ENCODE peak calls at places on chromosomes 6 and 20, in four cellular contexts. One of them, this sample, is unnamed.

GRCh38 chr6:131124341-131125071 is 10.8 kb upstream of the AKAP7 start:
- DNase-seq in fibroblast of lung: no peak
- DNase-seq in astrocyte: no peak
- DNase-seq in Karpas-422: no peak
- DNase-seq in this sample: no peak

GRCh38 chr6:167720456-167721285 is 106.0 kb upstream of the AFDN start:
- DNase-seq in Karpas-422: no peak
- DNase-seq in fibroblast of lung: no peak
- DNase-seq in astrocyte: no peak
- DNase-seq in this sample: no peak

GRCh38 chr6:153538491-153538890 is 407.4 kb upstream of the RGS17 start:
- DNase-seq in Karpas-422: no peak
- DNase-seq in fibroblast of lung: no peak
- DNase-seq in astrocyte: no peak
- DNase-seq in this sample: no peak

GRCh38 chr20:57429579-57430202 is 38.5 kb downstream of the RBM38 start:
- DNase-seq in astrocyte: peak; percentile 64
- DNase-seq in Karpas-422: no peak
- DNase-seq in fibroblast of lung: peak; percentile 73
- DNase-seq in this sample: peak; percentile 80

GRCh38 chr20:33127422-33128097 is 40.4 kb upstream of the BPIFA2 start:
- DNase-seq in astrocyte: no peak
- DNase-seq in Karpas-422: no peak
- DNase-seq in fibroblast of lung: no peak
- DNase-seq in this sample: no peak

GRCh38 chr6:42159431-42160024 is 13.6 kb upstream of the GUCA1A start:
- DNase-seq in Karpas-422: no peak
- DNase-seq in astrocyte: no peak
- DNase-seq in fibroblast of lung: no peak
- DNase-seq in this sample: no peak

GRCh38 chr20:47202765-47203667 is 153.5 kb downstream of the ZMYND8 start:
- DNase-seq in Karpas-422: peak; percentile 52
- DNase-seq in astrocyte: no peak
- DNase-seq in fibroblast of lung: no peak
- DNase-seq in this sample: no peak

GRCh38 chr20:21258411-21258810 is 44.7 kb upstream of the XRN2 start:
- DNase-seq in astrocyte: no peak
- DNase-seq in Karpas-422: no peak
- DNase-seq in fibroblast of lung: no peak
- DNase-seq in this sample: no peak

GRCh38 chr6:42702200-42702599 is 20.2 kb downstream of the PRPH2 start:
- DNase-seq in astrocyte: peak; percentile 88
- DNase-seq in Karpas-422: no peak
- DNase-seq in fibroblast of lung: peak; percentile 90
- DNase-seq in this sample: peak; percentile 63

GRCh38 chr20:63091901-63092659 is 85.3 kb upstream of the BHLHE23 start:
- DNase-seq in fibroblast of lung: no peak
- DNase-seq in astrocyte: no peak
- DNase-seq in Karpas-422: no peak
- DNase-seq in this sample: no peak

GRCh38 chr6:120526576-120526975 is 807.7 kb downstream of the TBC1D32 start:
- DNase-seq in Karpas-422: no peak
- DNase-seq in fibroblast of lung: no peak
- DNase-seq in astrocyte: no peak
- DNase-seq in this sample: no peak

GRCh38 chr6:168247456-168248147 is 72.0 kb downstream of the DACT2 start:
- DNase-seq in Karpas-422: peak; percentile 1
- DNase-seq in fibroblast of lung: no peak
- DNase-seq in astrocyte: no peak
- DNase-seq in this sample: no peak

GRCh38 chr6:885051-885590 is 192.2 kb upstream of the EXOC2 start:
- DNase-seq in fibroblast of lung: no peak
- DNase-seq in Karpas-422: no peak
- DNase-seq in astrocyte: no peak
- DNase-seq in this sample: peak; percentile 41

GRCh38 chr6:139533573-139534471 is 159.4 kb upstream of the CITED2 start:
- DNase-seq in Karpas-422: no peak
- DNase-seq in astrocyte: peak; percentile 74
- DNase-seq in fibroblast of lung: peak; percentile 81
- DNase-seq in this sample: no peak

GRCh38 chr6:154356118-154356517 is 485 bp downstream of the IPCEF1 start:
- DNase-seq in fibroblast of lung: no peak
- DNase-seq in Karpas-422: no peak
- DNase-seq in astrocyte: no peak
- DNase-seq in this sample: no peak

GRCh38 chr6:26331809-26332226 is 33.2 kb upstream of the BTN3A2 start:
- DNase-seq in Karpas-422: peak; percentile 56
- DNase-seq in astrocyte: no peak
- DNase-seq in fibroblast of lung: no peak
- DNase-seq in this sample: no peak

GRCh38 chr20:41308726-41309413 is 8.7 kb downstream of the ZHX3 start:
- DNase-seq in fibroblast of lung: no peak
- DNase-seq in astrocyte: no peak
- DNase-seq in Karpas-422: no peak
- DNase-seq in this sample: no peak

GRCh38 chr6:56521454-56521853 is 121.2 kb downstream of the DST start:
- DNase-seq in astrocyte: no peak
- DNase-seq in Karpas-422: no peak
- DNase-seq in fibroblast of lung: no peak
- DNase-seq in this sample: no peak

GRCh38 chr6:144434308-144434990 is 149.3 kb downstream of the UTRN start:
- DNase-seq in astrocyte: peak; percentile 84
- DNase-seq in fibroblast of lung: peak; percentile 91
- DNase-seq in Karpas-422: no peak
- DNase-seq in this sample: peak; percentile 64

GRCh38 chr6:2037230-2037926 is 208.0 kb downstream of the GMDS start:
- DNase-seq in astrocyte: peak; percentile 9
- DNase-seq in Karpas-422: no peak
- DNase-seq in fibroblast of lung: peak; percentile 7
- DNase-seq in this sample: peak; percentile 14

GRCh38 chr6:46032112-46032998 is 16.7 kb upstream of the CLIC5 start:
- DNase-seq in astrocyte: no peak
- DNase-seq in Karpas-422: no peak
- DNase-seq in fibroblast of lung: no peak
- DNase-seq in this sample: peak; percentile 14

GRCh38 chr6:156634971-156635371 is 142.2 kb upstream of the ARID1B start:
- DNase-seq in fibroblast of lung: no peak
- DNase-seq in Karpas-422: peak; percentile 2
- DNase-seq in astrocyte: no peak
- DNase-seq in this sample: no peak

GRCh38 chr6:2766767-2767314 is 1.6 kb downstream of the WRNIP1 start:
- DNase-seq in astrocyte: no peak
- DNase-seq in fibroblast of lung: peak; percentile 31
- DNase-seq in Karpas-422: no peak
- DNase-seq in this sample: no peak

GRCh38 chr6:35215665-35216411 is 2.1 kb downstream of the SCUBE3 start:
- DNase-seq in Karpas-422: no peak
- DNase-seq in astrocyte: no peak
- DNase-seq in fibroblast of lung: no peak
- DNase-seq in this sample: no peak

GRCh38 chr6:128601060-128601459 is 80.7 kb upstream of the PTPRK start:
- DNase-seq in Karpas-422: no peak
- DNase-seq in fibroblast of lung: peak; percentile 64
- DNase-seq in astrocyte: peak; percentile 62
- DNase-seq in this sample: no peak

GRCh38 chr6:128597956-128598355 is 77.6 kb upstream of the PTPRK start:
- DNase-seq in fibroblast of lung: peak; percentile 26
- DNase-seq in astrocyte: peak; percentile 10
- DNase-seq in Karpas-422: no peak
- DNase-seq in this sample: peak; percentile 86

GRCh38 chr6:128598561-128598960 is 78.2 kb upstream of the PTPRK start:
- DNase-seq in Karpas-422: no peak
- DNase-seq in fibroblast of lung: no peak
- DNase-seq in astrocyte: no peak
- DNase-seq in this sample: peak; percentile 73

GRCh38 chr6:128599036-128599435 is 78.6 kb upstream of the PTPRK start:
- DNase-seq in astrocyte: peak; percentile 11
- DNase-seq in Karpas-422: no peak
- DNase-seq in fibroblast of lung: peak; percentile 18
- DNase-seq in this sample: peak; percentile 11

GRCh38 chr6:128600397-128600951 is 80.1 kb upstream of the PTPRK start:
- DNase-seq in astrocyte: peak; percentile 96
- DNase-seq in Karpas-422: no peak
- DNase-seq in fibroblast of lung: peak; percentile 98
- DNase-seq in this sample: peak; percentile 86
- H2AFZ ChIP-seq in astrocyte: peak overlapping the region; percentile 1
- H2AFZ ChIP-seq in Karpas-422: no peak overlapping the region
- H2AFZ ChIP-seq in fibroblast of lung: no peak overlapping the region
- H2AFZ ChIP-seq in this sample: no peak overlapping the region

GRCh38 chr20:1382670-1383069 is 10.2 kb downstream of the FKBP1A start:
- DNase-seq in astrocyte: no peak
- DNase-seq in Karpas-422: no peak
- DNase-seq in fibroblast of lung: no peak
- DNase-seq in this sample: no peak
- H3K9ac ChIP-seq in astrocyte: no peak overlapping the region
- H3K9ac ChIP-seq in Karpas-422: no peak overlapping the region
- H3K9ac ChIP-seq in fibroblast of lung: no peak overlapping the region
- H3K9ac ChIP-seq in this sample: no peak overlapping the region

GRCh38 chr20:38290829-38291581 is 13.0 kb upstream of the BPI start:
- DNase-seq in astrocyte: peak; percentile 79
- DNase-seq in fibroblast of lung: peak; percentile 83
- DNase-seq in Karpas-422: no peak
- DNase-seq in this sample: no peak

GRCh38 chr20:38293490-38294333 is 10.2 kb upstream of the BPI start:
- DNase-seq in fibroblast of lung: peak; percentile 42
- DNase-seq in astrocyte: peak; percentile 25
- DNase-seq in Karpas-422: no peak
- DNase-seq in this sample: peak; percentile 31

GRCh38 chr20:38291961-38292360 is 12.0 kb upstream of the BPI start:
- DNase-seq in Karpas-422: no peak
- DNase-seq in astrocyte: no peak
- DNase-seq in fibroblast of lung: no peak
- DNase-seq in this sample: no peak

GRCh38 chr20:38294334-38294592 is 9.7 kb upstream of the BPI start:
- DNase-seq in Karpas-422: no peak
- DNase-seq in astrocyte: no peak
- DNase-seq in fibroblast of lung: no peak
- DNase-seq in this sample: no peak

DNA sequence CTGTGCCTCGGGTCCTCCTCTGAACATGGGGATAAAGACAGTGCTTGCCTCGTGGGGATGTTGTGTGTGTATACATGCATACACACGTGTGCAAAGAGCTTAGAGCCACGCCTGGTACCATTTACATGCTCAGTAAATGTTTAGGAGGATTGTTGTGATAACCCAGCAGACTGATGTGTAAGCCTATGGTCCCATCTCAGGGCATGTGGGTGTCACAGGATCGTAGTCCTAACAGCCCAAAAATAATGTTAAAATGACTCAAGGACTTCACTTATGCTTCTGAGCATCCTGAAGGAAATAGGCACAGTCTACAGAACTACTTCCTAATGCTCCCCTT is 12.4 kb upstream of the BPI start:
- DNase-seq in Karpas-422: no peak
- DNase-seq in fibroblast of lung: no peak
- DNase-seq in astrocyte: no peak
- DNase-seq in this sample: no peak
- H3K27ac ChIP-seq in Karpas-422: no peak overlapping the region
- H3K27ac ChIP-seq in fibroblast of lung: no peak overlapping the region
- H3K27ac ChIP-seq in astrocyte: peak overlapping the region; percentile 50
- H3K27ac ChIP-seq in this sample: no peak overlapping the region

GRCh38 chr6:7262037-7262461 is 51.0 kb downstream of the SSR1 start:
- DNase-seq in Karpas-422: no peak
- DNase-seq in fibroblast of lung: no peak
- DNase-seq in astrocyte: no peak
- DNase-seq in this sample: peak; percentile 48
- H2AFZ ChIP-seq in Karpas-422: no peak overlapping the region
- H2AFZ ChIP-seq in fibroblast of lung: peak overlapping the region; percentile 98
- H2AFZ ChIP-seq in astrocyte: peak overlapping the region; percentile 99
- H2AFZ ChIP-seq in this sample: peak overlapping the region; percentile 95

GRCh38 chr20:53939554-53940355 is 130.6 kb downstream of the BCAS1 start:
- DNase-seq in fibroblast of lung: peak; percentile 91
- DNase-seq in astrocyte: peak; percentile 86
- DNase-seq in Karpas-422: peak; percentile 89
- DNase-seq in this sample: peak; percentile 90
- H3K9ac ChIP-seq in fibroblast of lung: no peak overlapping the region
- H3K9ac ChIP-seq in astrocyte: peak overlapping the region; percentile 86
- H3K9ac ChIP-seq in Karpas-422: peak overlapping the region; percentile 21
- H3K9ac ChIP-seq in this sample: no peak overlapping the region

DNA sequence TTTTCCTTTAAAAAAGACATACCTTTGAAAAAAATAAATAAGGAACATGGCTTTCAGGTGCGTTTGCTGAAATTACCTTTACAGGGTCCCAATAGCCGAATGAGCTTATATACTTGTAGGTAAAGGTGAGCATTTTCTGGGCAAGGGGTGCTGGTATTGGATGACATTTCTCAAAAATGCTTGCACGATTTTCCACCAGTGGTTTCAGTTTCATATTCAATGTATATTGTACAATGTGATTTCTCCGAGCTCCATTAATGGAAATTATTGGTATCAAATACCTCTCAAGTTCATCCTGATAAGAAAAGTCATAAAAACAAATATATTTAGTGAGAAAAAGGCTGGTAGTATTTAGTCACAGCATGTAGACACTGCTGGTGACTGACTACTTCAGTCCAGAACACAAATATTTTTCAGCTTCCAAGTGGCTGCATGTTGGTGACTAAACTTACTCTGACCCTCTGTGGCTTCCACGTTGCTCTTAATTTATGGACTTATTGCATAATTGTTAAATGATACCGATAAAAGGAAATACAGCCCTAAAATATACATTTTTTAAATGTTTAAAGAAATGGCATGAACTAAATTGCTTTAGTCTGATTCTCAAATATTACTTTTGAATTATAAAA is 32.9 kb upstream of the ZBTB24 start:
- DNase-seq in Karpas-422: no peak
- DNase-seq in fibroblast of lung: peak; percentile 18
- DNase-seq in astrocyte: peak; percentile 7
- DNase-seq in this sample: no peak
- H3K27ac ChIP-seq in Karpas-422: no peak overlapping the region
- H3K27ac ChIP-seq in fibroblast of lung: no peak overlapping the region
- H3K27ac ChIP-seq in astrocyte: no peak overlapping the region
- H3K27ac ChIP-seq in this sample: no peak overlapping the region

GRCh38 chr20:53643031-53643832 is 49.6 kb upstream of the ZNF217 start:
- DNase-seq in fibroblast of lung: peak; percentile 88
- DNase-seq in astrocyte: peak; percentile 83
- DNase-seq in Karpas-422: no peak
- DNase-seq in this sample: peak; percentile 82
- H2AFZ ChIP-seq in fibroblast of lung: peak overlapping the region; percentile 67
- H2AFZ ChIP-seq in astrocyte: peak overlapping the region; percentile 59
- H2AFZ ChIP-seq in Karpas-422: no peak overlapping the region
- H2AFZ ChIP-seq in this sample: peak overlapping the region; percentile 75